ENCODE peak calls at places on chromosomes 1 and 21, in six cellular contexts. B is fibroblast of mammary gland, J is endothelial cell, R is thoracic aorta, D is dorsolateral prefrontal cortex, S is COR-L47. I is an unnamed sample.
A peak's percentile ranks its signal among the peaks of the same experiment; 100 is the strongest.

GRCh38 chr1:64497484-64497883 is 27.6 kb downstream of the CACHD1 start:
- DNase-seq in B (peak; percentile 46), J (no peak), R (no peak), D (no peak), S (no peak), I (no peak)

GRCh38 chr1:66951513-66951912 is 26.7 kb downstream of the MIER1 start:
- DNase-seq in B (peak; percentile 32), J (no peak), R (no peak), D (no peak), S (no peak), I (no peak)

GRCh38 chr1:107648071-107648470 is 316.9 kb downstream of the VAV3 start:
- DNase-seq in B (peak; percentile 90), J (no peak), R (no peak), D (no peak), S (no peak), I (no peak)

GRCh38 chr1:32904797-32905196 is 3.6 kb upstream of the TMEM54 start:
- DNase-seq in B (no peak), J (no peak), R (no peak), D (no peak), S (peak; percentile 43), I (no peak)

GRCh38 chr1:54582566-54583306 is 34.7 kb downstream of the ACOT11 start:
- DNase-seq in B (no peak), J (peak; percentile 27), R (no peak), D (no peak), S (peak; percentile 90), I (peak; percentile 82)

GRCh38 chr1:26350343-26350700 is 3.6 kb downstream of the CRYBG2 start:
- DNase-seq in B (no peak), J (no peak), R (no peak), D (no peak), S (no peak), I (no peak)

GRCh38 chr1:227886993-227887696 is 60.6 kb downstream of the WNT9A start:
- DNase-seq in B (peak; percentile 54), J (peak; percentile 44), R (no peak), D (no peak), S (no peak), I (peak; percentile 49)

GRCh38 chr1:33242652-33243051 is 13.6 kb upstream of the ZNF362 start:
- DNase-seq in B (no peak), J (no peak), R (no peak), D (no peak), S (no peak), I (no peak)

GRCh38 chr1:111274653-111275052 is 16.0 kb upstream of the CHIA start:
- DNase-seq in B (peak; percentile 48), J (no peak), R (no peak), D (no peak), S (no peak), I (no peak)

GRCh38 chr1:53332833-53333232 is 5.0 kb upstream of the LRP8 start:
- DNase-seq in B (no peak), J (no peak), R (no peak), D (peak; percentile 13), S (no peak), I (no peak)

GRCh38 chr1:2448098-2448445 is 28.0 kb upstream of the PLCH2 start:
- DNase-seq in B (no peak), J (no peak), R (no peak), D (no peak), S (no peak), I (peak; percentile 63)

GRCh38 chr1:159854693-159855192 is 7.7 kb downstream of the VSIG8 start:
- DNase-seq in B (peak; percentile 81), J (peak; percentile 35), R (peak; percentile 41), D (peak; percentile 84), S (peak; percentile 83), I (peak; percentile 76)

GRCh38 chr1:55250399-55251075 is 35.4 kb upstream of the USP24 start:
- DNase-seq in B (no peak), J (no peak), R (no peak), D (no peak), S (no peak), I (no peak)

GRCh38 chr21:44416193-44416592 is 39.1 kb upstream of the LRRC3 start:
- DNase-seq in B (no peak), J (no peak), R (no peak), D (no peak), S (no peak), I (no peak)

GRCh38 chr1:61742620-61743431 is 546 bp downstream of the PATJ start:
- DNase-seq in B (peak; percentile 30), J (peak; percentile 44), R (no peak), D (peak; percentile 60), S (no peak), I (peak; percentile 49)

GRCh38 chr21:46017695-46018094 is 36.1 kb downstream of the COL6A1 start:
- DNase-seq in B (no peak), J (no peak), R (no peak), D (no peak), S (no peak), I (no peak)

GRCh38 chr1:49026230-49026811 is 249.6 kb upstream of the BEND5 start:
- DNase-seq in B (no peak), J (no peak), R (no peak), D (no peak), S (no peak), I (no peak)

GRCh38 chr21:37912616-37913015 is 3.6 kb downstream of the KCNJ6 start:
- DNase-seq in B (no peak), J (no peak), R (no peak), D (no peak), S (no peak), I (no peak)

GRCh38 chr1:18495635-18496034 is 14.9 kb downstream of the KLHDC7A start:
- DNase-seq in B (no peak), J (no peak), R (no peak), D (no peak), S (no peak), I (no peak)

GRCh38 chr1:221284028-221284427 is 404.8 kb downstream of the HLX start:
- DNase-seq in B (peak; percentile 81), J (no peak), R (no peak), D (no peak), S (peak; percentile 85), I (peak; percentile 87)

GRCh38 chr1:168136709-168137514 is at the start of gene GPR161:
- DNase-seq in B (peak; percentile 19), J (peak; percentile 61), R (no peak), D (peak; percentile 47), S (peak; percentile 9), I (peak; percentile 66)

GRCh38 chr1:7089485-7089884 is 304.2 kb downstream of the CAMTA1 start:
- DNase-seq in B (no peak), J (no peak), R (no peak), D (no peak), S (peak; percentile 57), I (no peak)

GRCh38 chr1:115136106-115136505 is 46.8 kb upstream of the TSPAN2 start:
- DNase-seq in B (no peak), J (no peak), R (no peak), D (no peak), S (no peak), I (no peak)

GRCh38 chr1:162230096-162230495 is 146.6 kb downstream of the SPATA46 start:
- DNase-seq in B (peak; percentile 14), J (peak; percentile 38), R (no peak), D (no peak), S (peak; percentile 88), I (peak; percentile 90)

GRCh38 chr1:24688621-24689195 is 45.6 kb downstream of the SRRM1 start:
- DNase-seq in B (peak; percentile 70), J (peak; percentile 76), R (peak; percentile 21), D (peak; percentile 73), S (peak; percentile 45), I (peak; percentile 58)